ENCODE peak calls at places on chromosomes 11 and 22, in nine cellular contexts. T is HFFc6, S is A549, H is fibroblast of the aortic adventitia, M is GM03348, Z is MCF 10A, J is HTR-8/SVneo, C is ureter, L is EL. R is an unnamed sample.

GRCh38 chr11:8224161-8224591 is 39.5 kb downstream of the LMO1 start:
- DNase-seq in M (no peak), Z (no peak), T (no peak), S (no peak), L (no peak), C (no peak), J (no peak), H (no peak), R (no peak)

GRCh38 chr11:74842967-74843366 is 94.3 kb downstream of the RNF169 start:
- DNase-seq in H (no peak), S (no peak), L (no peak), C (no peak), M (no peak), J (no peak), T (no peak), Z (no peak), R (no peak)

GRCh38 chr11:36409152-36409713 is 100.8 kb downstream of the TRAF6 start:
- DNase-seq in Z (no peak), L (peak), T (no peak), J (no peak), S (no peak), H (peak), M (no peak), C (no peak), R (no peak)

GRCh38 chr11:36467913-36468312 is 42.2 kb downstream of the TRAF6 start:
- DNase-seq in S (no peak), Z (no peak), L (no peak), M (no peak), C (no peak), H (no peak), J (no peak), T (no peak), R (no peak)

GRCh38 chr22:37909756-37910155 is 3.7 kb downstream of the MICALL1 start:
- DNase-seq in L (no peak), C (no peak), J (no peak), Z (no peak), T (no peak), H (no peak), M (peak), S (no peak), R (no peak)

GRCh38 chr11:23280088-23280487 is 419.8 kb upstream of the CCDC179 start:
- DNase-seq in M (peak), L (peak), S (no peak), J (no peak), T (peak), Z (no peak), H (peak), C (no peak), R (no peak)

GRCh38 chr22:45397806-45398205 is 15.6 kb downstream of the SMC1B start:
- DNase-seq in L (no peak), M (no peak), S (no peak), Z (no peak), T (no peak), J (no peak), H (no peak), C (no peak), R (no peak)

GRCh38 chr11:123419720-123420466 is 10.2 kb upstream of the GRAMD1B start:
- DNase-seq in J (no peak), Z (no peak), S (no peak), M (no peak), L (no peak), H (no peak), C (no peak), T (no peak), R (no peak)

GRCh38 chr11:12195773-12196172 is 85.4 kb downstream of the MICAL2 start:
- DNase-seq in T (no peak), H (no peak), J (no peak), L (no peak), Z (no peak), M (no peak), C (no peak), S (no peak), R (no peak)

GRCh38 chr11:94526645-94527438 is 14.6 kb downstream of the C11orf97 start:
- DNase-seq in M (no peak), T (no peak), H (no peak), Z (no peak), S (no peak), C (no peak), J (no peak), L (no peak), R (no peak)

GRCh38 chr22:37456351-37456750 is 29.1 kb upstream of the ELFN2 start:
- DNase-seq in S (no peak), H (no peak), C (no peak), T (no peak), Z (no peak), M (no peak), J (no peak), L (no peak), R (no peak)

GRCh38 chr11:2164861-2165555 is 4.0 kb upstream of the INS start:
- DNase-seq in C (no peak), Z (no peak), L (no peak), M (no peak), J (no peak), H (no peak), S (no peak), T (no peak), R (no peak)

GRCh38 chr22:23305922-23306374 is 125.6 kb downstream of the BCR start:
- DNase-seq in J (no peak), C (peak), H (peak), M (no peak), S (no peak), Z (no peak), T (peak), L (peak), R (no peak)

GRCh38 chr22:26975381-26975780 is 318.0 kb downstream of the MIAT start:
- DNase-seq in J (no peak), Z (no peak), L (peak), T (no peak), C (no peak), H (no peak), M (peak), S (no peak), R (no peak)

GRCh38 chr11:103488021-103488420 is 378.8 kb downstream of the DYNC2H1 start:
- DNase-seq in L (no peak), C (no peak), S (no peak), M (no peak), J (no peak), H (no peak), T (no peak), Z (no peak), R (no peak)

GRCh38 chr22:49763696-49764095 is 64.0 kb downstream of the BRD1 start:
- DNase-seq in L (no peak), M (no peak), H (no peak), Z (no peak), C (no peak), S (no peak), J (no peak), T (no peak), R (no peak)

GRCh38 chr22:46425011-46425410 is 89.5 kb downstream of the TRMU start:
- DNase-seq in C (no peak), M (peak), H (peak), T (peak), Z (no peak), J (no peak), S (no peak), L (peak), R (peak)

GRCh38 chr11:32713496-32713895 is 81.0 kb downstream of the CCDC73 start:
- DNase-seq in H (peak), Z (peak), T (no peak), J (no peak), M (no peak), L (no peak), S (no peak), C (no peak), R (peak)

GRCh38 chr11:118522571-118523072 is 4.7 kb upstream of the TTC36 start:
- DNase-seq in S (no peak), Z (peak), T (peak), M (peak), H (peak), C (no peak), J (peak), L (peak), R (peak)

GRCh38 chr11:10862446-10862845 is 4.6 kb upstream of the ZBED5 start:
- DNase-seq in L (no peak), T (no peak), H (no peak), C (no peak), Z (no peak), M (no peak), J (no peak), S (no peak), R (no peak)

GRCh38 chr11:73729594-73730206 is 31.2 kb downstream of the RAB6A start:
- DNase-seq in S (peak), H (no peak), C (no peak), Z (peak), L (peak), T (no peak), M (peak), J (peak), R (peak)

GRCh38 chr11:441418-442274 is at the start of gene ANO9:
- DNase-seq in J (no peak), S (no peak), C (peak), L (no peak), M (no peak), H (no peak), Z (peak), T (no peak), R (peak)

GRCh38 chr11:61626580-61627380 is 45.9 kb upstream of the SYT7 start:
- DNase-seq in M (no peak), C (peak), Z (no peak), J (no peak), H (peak), T (no peak), L (no peak), S (no peak), R (peak)

GRCh38 chr22:41539146-41540005 is 4.9 kb downstream of the POLR3H start:
- DNase-seq in H (peak), S (no peak), T (no peak), C (no peak), Z (no peak), J (no peak), M (no peak), L (peak), R (no peak)

GRCh38 chr11:131025421-131026126 is 109.3 kb upstream of the SNX19 start:
- DNase-seq in M (no peak), Z (no peak), J (no peak), C (no peak), H (no peak), L (no peak), T (no peak), S (no peak), R (no peak)

GRCh38 chr22:33631777-33632176 is 288.5 kb downstream of the LARGE1 start:
- DNase-seq in Z (no peak), J (no peak), M (no peak), L (no peak), T (no peak), H (no peak), S (no peak), C (no peak), R (no peak)

GRCh38 chr11:74641289-74641688 is 48.9 kb downstream of the POLD3 start:
- DNase-seq in L (no peak), Z (no peak), S (no peak), H (no peak), C (no peak), T (no peak), M (no peak), J (no peak), R (no peak)

GRCh38 chr11:72114570-72114969 is 2.1 kb upstream of the ANAPC15 start:
- DNase-seq in J (no peak), S (no peak), H (peak), C (no peak), T (peak), M (no peak), Z (no peak), L (peak), R (no peak)

GRCh38 chr11:100759106-100759505 is 72.0 kb downstream of the ARHGAP42 start:
- DNase-seq in Z (no peak), S (no peak), H (no peak), J (no peak), L (no peak), T (no peak), C (no peak), M (no peak), R (no peak)

GRCh38 chr11:269146-269890 is 8.9 kb upstream of the NLRP6 start:
- DNase-seq in J (no peak), L (no peak), M (no peak), C (no peak), Z (peak), H (no peak), S (no peak), T (no peak), R (no peak)

GRCh38 chr22:43077121-43077877 is 11.9 kb downstream of the TTLL1 start:
- DNase-seq in H (no peak), L (no peak), T (no peak), Z (no peak), J (no peak), C (no peak), M (no peak), S (no peak), R (no peak)